ENCODE peak calls at places on chromosome 12, in ten cellular contexts. F, U, P, X, D, L, K, A, W and Q are unnamed samples.

GRCh38 chr12:6351622-6352021 is 9.7 kb upstream of the TNFRSF1A start:
- DNase-seq in F (no peak), U (no peak), P (no peak), X (no peak), D (no peak), L (no peak), K (no peak), A (no peak), W (no peak), Q (no peak)

GRCh38 chr12:11836282-11836963 is 186.9 kb downstream of the ETV6 start:
- DNase-seq in F (no peak), U (peak), P (no peak), X (no peak), D (no peak), L (no peak), K (no peak), A (no peak), W (no peak), Q (no peak)

GRCh38 chr12:28759334-28759733 is 389.7 kb upstream of the FAR2 start:
- DNase-seq in F (no peak), U (no peak), P (no peak), X (no peak), D (no peak), L (no peak), K (peak), A (no peak), W (no peak), Q (no peak)

GRCh38 chr12:131222271-131223139 is 268.8 kb downstream of the ADGRD1 start:
- DNase-seq in F (no peak), U (no peak), P (no peak), X (no peak), D (no peak), L (no peak), K (no peak), A (no peak), W (no peak), Q (peak)

GRCh38 chr12:132074216-132074615 is 69.9 kb downstream of the DDX51 start:
- DNase-seq in F (no peak), U (no peak), P (no peak), X (no peak), D (no peak), L (no peak), K (no peak), A (no peak), W (no peak), Q (no peak)

GRCh38 chr12:12714276-12715001 is 2.7 kb upstream of the CDKN1B start:
- DNase-seq in F (peak), U (peak), P (peak), X (no peak), D (no peak), L (peak), K (peak), A (no peak), W (no peak), Q (peak)

GRCh38 chr12:48221645-48222044 is 18.6 kb upstream of the OR10AD1 start:
- DNase-seq in F (no peak), U (no peak), P (no peak), X (no peak), D (no peak), L (no peak), K (no peak), A (no peak), W (no peak), Q (no peak)

GRCh38 chr12:9798008-9798619 is 29.2 kb upstream of the KLRF1 start:
- DNase-seq in F (peak), U (no peak), P (no peak), X (no peak), D (peak), L (peak), K (peak), A (peak), W (no peak), Q (peak)

GRCh38 chr12:126558810-126559209 is 1493.6 kb downstream of the AACS start:
- DNase-seq in F (no peak), U (no peak), P (no peak), X (no peak), D (no peak), L (no peak), K (no peak), A (no peak), W (no peak), Q (no peak)

GRCh38 chr12:11710906-11711305 is 61.4 kb downstream of the ETV6 start:
- DNase-seq in F (no peak), U (no peak), P (no peak), X (no peak), D (no peak), L (no peak), K (no peak), A (no peak), W (no peak), Q (no peak)

GRCh38 chr12:6322352-6322751 is 11.9 kb downstream of the PLEKHG6 start:
- DNase-seq in F (no peak), U (no peak), P (peak), X (no peak), D (no peak), L (no peak), K (no peak), A (no peak), W (no peak), Q (no peak)

GRCh38 chr12:122411537-122411936 is 10.9 kb downstream of the CLIP1 start:
- DNase-seq in F (no peak), U (no peak), P (no peak), X (no peak), D (no peak), L (no peak), K (no peak), A (no peak), W (no peak), Q (no peak)

GRCh38 chr12:46358791-46359666 is 13.5 kb downstream of the SLC38A2 start:
- DNase-seq in F (no peak), U (no peak), P (no peak), X (no peak), D (no peak), L (no peak), K (no peak), A (no peak), W (no peak), Q (no peak)

GRCh38 chr12:71878208-71878607 is 38.6 kb downstream of the TBC1D15 start:
- DNase-seq in F (no peak), U (no peak), P (no peak), X (no peak), D (no peak), L (no peak), K (no peak), A (no peak), W (no peak), Q (no peak)

GRCh38 chr12:109261087-109261486 is 48.0 kb downstream of the FOXN4 start:
- DNase-seq in F (no peak), U (no peak), P (no peak), X (no peak), D (no peak), L (no peak), K (no peak), A (no peak), W (no peak), Q (no peak)

GRCh38 chr12:30687265-30687986 is 8.2 kb downstream of the IPO8 start:
- DNase-seq in F (no peak), U (no peak), P (no peak), X (no peak), D (no peak), L (peak), K (no peak), A (no peak), W (no peak), Q (no peak)

GRCh38 chr12:131963381-131963780 is 13.6 kb downstream of the EP400 start:
- DNase-seq in F (no peak), U (no peak), P (no peak), X (no peak), D (no peak), L (no peak), K (no peak), A (no peak), W (no peak), Q (no peak)

GRCh38 chr12:19941096-19941495 is 427.2 kb upstream of the PDE3A start:
- DNase-seq in F (no peak), U (no peak), P (no peak), X (no peak), D (no peak), L (no peak), K (no peak), A (no peak), W (no peak), Q (no peak)

GRCh38 chr12:54292083-54292930 is 8.5 kb downstream of the NFE2 start:
- DNase-seq in F (no peak), U (no peak), P (no peak), X (no peak), D (no peak), L (no peak), K (no peak), A (no peak), W (no peak), Q (no peak)

GRCh38 chr12:110115675-110116074 is 8.5 kb upstream of the IFT81 start:
- DNase-seq in F (no peak), U (no peak), P (no peak), X (no peak), D (no peak), L (no peak), K (no peak), A (no peak), W (no peak), Q (no peak)

GRCh38 chr12:101795786-101796185 is 35.0 kb downstream of the GNPTAB start:
- DNase-seq in F (no peak), U (no peak), P (no peak), X (no peak), D (no peak), L (no peak), K (no peak), A (no peak), W (no peak), Q (no peak)

GRCh38 chr12:71125515-71125914 is 32.3 kb downstream of the TSPAN8 start:
- DNase-seq in F (no peak), U (no peak), P (no peak), X (no peak), D (no peak), L (no peak), K (no peak), A (no peak), W (no peak), Q (no peak)

GRCh38 chr12:69331482-69331845 is 16.7 kb upstream of the LYZ start:
- DNase-seq in F (no peak), U (no peak), P (no peak), X (no peak), D (no peak), L (no peak), K (peak), A (no peak), W (no peak), Q (peak)

GRCh38 chr12:104955703-104956102 is 2.4 kb downstream of the SLC41A2 start:
- DNase-seq in F (no peak), U (no peak), P (no peak), X (no peak), D (no peak), L (no peak), K (no peak), A (no peak), W (no peak), Q (no peak)

GRCh38 chr12:24909667-24910066 is 39.2 kb downstream of the BCAT1 start:
- DNase-seq in F (no peak), U (peak), P (peak), X (peak), D (no peak), L (peak), K (no peak), A (peak), W (peak), Q (no peak)

GRCh38 chr12:121128908-121129704 is 3.6 kb upstream of the P2RX7 start:
- DNase-seq in F (peak), U (peak), P (peak), X (peak), D (no peak), L (peak), K (no peak), A (peak), W (no peak), Q (peak)

GRCh38 chr12:108856428-108857157 is 790 bp downstream of the SSH1 start:
- DNase-seq in F (peak), U (peak), P (peak), X (peak), D (peak), L (peak), K (peak), A (peak), W (no peak), Q (peak)

GRCh38 chr12:52434096-52434733 is at the start of gene KRT75:
- DNase-seq in F (no peak), U (no peak), P (no peak), X (no peak), D (no peak), L (no peak), K (no peak), A (no peak), W (no peak), Q (no peak)

GRCh38 chr12:27709932-27710591 is 570 bp upstream of the MRPS35 start:
- DNase-seq in F (no peak), U (peak), P (no peak), X (no peak), D (peak), L (peak), K (peak), A (peak), W (no peak), Q (peak)

GRCh38 chr12:54571166-54571856 is 17.1 kb downstream of the PPP1R1A start:
- DNase-seq in F (no peak), U (no peak), P (no peak), X (no peak), D (peak), L (no peak), K (no peak), A (no peak), W (no peak), Q (no peak)

GRCh38 chr12:15650399-15651128 is 138.6 kb downstream of the EPS8 start:
- DNase-seq in F (no peak), U (no peak), P (no peak), X (no peak), D (no peak), L (no peak), K (no peak), A (no peak), W (no peak), Q (no peak)

GRCh38 chr12:60172696-60173095 is 576.9 kb downstream of the SLC16A7 start:
- DNase-seq in F (no peak), U (no peak), P (no peak), X (no peak), D (no peak), L (no peak), K (no peak), A (no peak), W (no peak), Q (peak)

GRCh38 chr12:100521958-100522357 is 48.3 kb downstream of the NR1H4 start:
- DNase-seq in F (no peak), U (no peak), P (no peak), X (no peak), D (no peak), L (no peak), K (no peak), A (no peak), W (no peak), Q (no peak)